ENCODE peak calls at places on chromosomes 6 and 20, in seven cellular contexts. One of them, this sample, is unnamed.
A peak's percentile ranks its signal among the peaks of the same experiment; 100 is the strongest.

GRCh38 chr20:50369225-50370035 is 140.8 kb upstream of the PTPN1 start:
- DNase-seq in right cardiac atrium: no peak
- DNase-seq in A549: no peak
- DNase-seq in endothelial cell: no peak
- DNase-seq in epithelial cell of esophagus: no peak
- DNase-seq in suprapubic skin: no peak
- DNase-seq in activated CD4-positive, CD25-positive, alpha-beta regulatory T cell: no peak
- DNase-seq in this sample: no peak

GRCh38 chr6:139983555-139984276 is 609.3 kb upstream of the CITED2 start:
- DNase-seq in A549: no peak
- DNase-seq in endothelial cell: no peak
- DNase-seq in suprapubic skin: no peak
- DNase-seq in epithelial cell of esophagus: peak; percentile 11
- DNase-seq in right cardiac atrium: no peak
- DNase-seq in activated CD4-positive, CD25-positive, alpha-beta regulatory T cell: no peak
- DNase-seq in this sample: no peak

GRCh38 chr6:25578538-25578937 is 73.5 kb upstream of the SCGN start:
- DNase-seq in right cardiac atrium: no peak
- DNase-seq in epithelial cell of esophagus: no peak
- DNase-seq in activated CD4-positive, CD25-positive, alpha-beta regulatory T cell: no peak
- DNase-seq in A549: no peak
- DNase-seq in suprapubic skin: no peak
- DNase-seq in endothelial cell: no peak
- DNase-seq in this sample: no peak

GRCh38 chr6:105179244-105180065 is at the start of gene POPDC3:
- DNase-seq in right cardiac atrium: peak; percentile 12
- DNase-seq in endothelial cell: peak; percentile 46
- DNase-seq in A549: peak; percentile 41
- DNase-seq in suprapubic skin: no peak
- DNase-seq in epithelial cell of esophagus: peak; percentile 52
- DNase-seq in activated CD4-positive, CD25-positive, alpha-beta regulatory T cell: no peak
- DNase-seq in this sample: no peak

GRCh38 chr6:147802400-147802799 is 293.9 kb downstream of the SAMD5 start:
- DNase-seq in A549: no peak
- DNase-seq in epithelial cell of esophagus: no peak
- DNase-seq in endothelial cell: no peak
- DNase-seq in suprapubic skin: no peak
- DNase-seq in activated CD4-positive, CD25-positive, alpha-beta regulatory T cell: no peak
- DNase-seq in right cardiac atrium: no peak
- DNase-seq in this sample: no peak

GRCh38 chr6:154512214-154512613 is 1.7 kb upstream of the CNKSR3 start:
- DNase-seq in endothelial cell: no peak
- DNase-seq in suprapubic skin: no peak
- DNase-seq in A549: no peak
- DNase-seq in right cardiac atrium: no peak
- DNase-seq in activated CD4-positive, CD25-positive, alpha-beta regulatory T cell: no peak
- DNase-seq in epithelial cell of esophagus: no peak
- DNase-seq in this sample: no peak

GRCh38 chr6:149900620-149901443 is 2.9 kb upstream of the RAET1E start:
- DNase-seq in activated CD4-positive, CD25-positive, alpha-beta regulatory T cell: no peak
- DNase-seq in endothelial cell: no peak
- DNase-seq in epithelial cell of esophagus: peak; percentile 96
- DNase-seq in right cardiac atrium: no peak
- DNase-seq in suprapubic skin: peak; percentile 62
- DNase-seq in A549: no peak
- DNase-seq in this sample: no peak

GRCh38 chr20:41958391-41958790 is 340.2 kb upstream of the CHD6 start:
- DNase-seq in suprapubic skin: no peak
- DNase-seq in epithelial cell of esophagus: no peak
- DNase-seq in activated CD4-positive, CD25-positive, alpha-beta regulatory T cell: no peak
- DNase-seq in right cardiac atrium: no peak
- DNase-seq in endothelial cell: no peak
- DNase-seq in A549: no peak
- DNase-seq in this sample: no peak

GRCh38 chr6:33492093-33492492 is 37.7 kb downstream of the ZBTB9 start:
- DNase-seq in activated CD4-positive, CD25-positive, alpha-beta regulatory T cell: no peak
- DNase-seq in endothelial cell: no peak
- DNase-seq in suprapubic skin: no peak
- DNase-seq in A549: no peak
- DNase-seq in epithelial cell of esophagus: no peak
- DNase-seq in right cardiac atrium: no peak
- DNase-seq in this sample: no peak

GRCh38 chr6:90109141-90109540 is 187.5 kb downstream of the BACH2 start:
- DNase-seq in right cardiac atrium: no peak
- DNase-seq in suprapubic skin: no peak
- DNase-seq in epithelial cell of esophagus: no peak
- DNase-seq in endothelial cell: no peak
- DNase-seq in activated CD4-positive, CD25-positive, alpha-beta regulatory T cell: no peak
- DNase-seq in A549: no peak
- DNase-seq in this sample: no peak

GRCh38 chr6:152748843-152749242 is 1.8 kb upstream of the VIP start:
- DNase-seq in suprapubic skin: no peak
- DNase-seq in A549: no peak
- DNase-seq in activated CD4-positive, CD25-positive, alpha-beta regulatory T cell: no peak
- DNase-seq in epithelial cell of esophagus: peak; percentile 36
- DNase-seq in endothelial cell: no peak
- DNase-seq in right cardiac atrium: no peak
- DNase-seq in this sample: no peak

GRCh38 chr6:43278524-43279078 is 19.5 kb upstream of the SLC22A7 start:
- DNase-seq in right cardiac atrium: no peak
- DNase-seq in epithelial cell of esophagus: peak; percentile 37
- DNase-seq in activated CD4-positive, CD25-positive, alpha-beta regulatory T cell: no peak
- DNase-seq in suprapubic skin: no peak
- DNase-seq in A549: no peak
- DNase-seq in endothelial cell: no peak
- DNase-seq in this sample: no peak

GRCh38 chr20:46558511-46558959 is 8.1 kb upstream of the OCSTAMP start:
- DNase-seq in endothelial cell: no peak
- DNase-seq in suprapubic skin: peak; percentile 71
- DNase-seq in right cardiac atrium: peak; percentile 49
- DNase-seq in A549: peak; percentile 59
- DNase-seq in epithelial cell of esophagus: peak; percentile 95
- DNase-seq in activated CD4-positive, CD25-positive, alpha-beta regulatory T cell: no peak
- DNase-seq in this sample: no peak

GRCh38 chr6:33824461-33825154 is 20.8 kb upstream of the MLN start:
- DNase-seq in epithelial cell of esophagus: peak; percentile 49
- DNase-seq in right cardiac atrium: peak; percentile 38
- DNase-seq in endothelial cell: peak; percentile 42
- DNase-seq in A549: peak; percentile 21
- DNase-seq in suprapubic skin: no peak
- DNase-seq in activated CD4-positive, CD25-positive, alpha-beta regulatory T cell: no peak
- DNase-seq in this sample: peak; percentile 18

GRCh38 chr6:33374359-33374910 is 17.2 kb upstream of the KIFC1 start:
- DNase-seq in suprapubic skin: no peak
- DNase-seq in A549: no peak
- DNase-seq in endothelial cell: no peak
- DNase-seq in epithelial cell of esophagus: peak; percentile 36
- DNase-seq in activated CD4-positive, CD25-positive, alpha-beta regulatory T cell: no peak
- DNase-seq in right cardiac atrium: no peak
- DNase-seq in this sample: no peak

GRCh38 chr6:35077713-35078105 is 63.4 kb downstream of the TCP11 start:
- DNase-seq in endothelial cell: no peak
- DNase-seq in right cardiac atrium: no peak
- DNase-seq in A549: no peak
- DNase-seq in epithelial cell of esophagus: no peak
- DNase-seq in activated CD4-positive, CD25-positive, alpha-beta regulatory T cell: no peak
- DNase-seq in suprapubic skin: peak; percentile 49
- DNase-seq in this sample: no peak

GRCh38 chr6:31576897-31577341 is 1.6 kb downstream of the TNF start:
- DNase-seq in epithelial cell of esophagus: no peak
- DNase-seq in suprapubic skin: no peak
- DNase-seq in endothelial cell: no peak
- DNase-seq in activated CD4-positive, CD25-positive, alpha-beta regulatory T cell: no peak
- DNase-seq in right cardiac atrium: no peak
- DNase-seq in A549: no peak
- DNase-seq in this sample: no peak

This sample was measured in HCT116.